ENCODE peak calls at places on chromosomes 1 and 21, in eight cellular contexts. C is tibial nerve, S is ovary, T is PC-9, X is uterus, N is Panc1, A is adrenal gland, O is heart left ventricle. G is an unnamed sample. For H3K27me3, the result is how much of the 10 kb centered on the place peaks cover.

GRCh38 chr1:19963636-19964035 is 15.8 kb downstream of the PLA2G2A start:
- DNase-seq in C (no peak), S (no peak), T (no peak), X (no peak), N (no peak), A (no peak), O (peak), G (no peak)

GRCh38 chr1:13813398-13814012 is 113.5 kb downstream of the PRDM2 start:
- DNase-seq in C (no peak), S (peak), T (no peak), X (no peak), N (no peak), A (peak), O (no peak), G (no peak)

GRCh38 chr1:228403231-228403631 is 3.4 kb downstream of the TRIM11 start:
- DNase-seq in C (no peak), S (no peak), T (no peak), X (no peak), N (no peak), A (no peak), O (no peak), G (no peak)

GRCh38 chr1:10625554-10625953 is 150.8 kb downstream of the PEX14 start:
- DNase-seq in C (no peak), S (peak), T (no peak), X (peak), N (no peak), A (no peak), O (no peak), G (no peak)

GRCh38 chr1:205344010-205344808 is 12.5 kb downstream of the KLHDC8A start:
- DNase-seq in C (no peak), S (no peak), T (no peak), X (no peak), N (no peak), A (peak), O (no peak), G (no peak)

GRCh38 chr1:181551249-181551648 is 67.9 kb downstream of the CACNA1E start:
- DNase-seq in C (no peak), S (no peak), T (no peak), X (no peak), N (no peak), A (no peak), O (no peak), G (no peak)

GRCh38 chr1:221693087-221693486 is 48.8 kb downstream of the DUSP10 start:
- DNase-seq in C (no peak), S (no peak), T (no peak), X (no peak), N (no peak), A (no peak), O (no peak), G (no peak)

GRCh38 chr1:204438628-204439027 is 27.0 kb upstream of the PPP1R15B start:
- DNase-seq in C (no peak), S (no peak), T (peak), X (peak), N (no peak), A (peak), O (no peak), G (peak)

GRCh38 chr1:201838381-201838780 is 9.4 kb downstream of the IPO9 start:
- DNase-seq in C (no peak), S (no peak), T (no peak), X (no peak), N (no peak), A (no peak), O (no peak), G (no peak)

GRCh38 chr1:179935909-179936496 is 18.6 kb upstream of the CEP350 start:
- DNase-seq in C (no peak), S (no peak), T (no peak), X (no peak), N (no peak), A (no peak), O (no peak), G (no peak)

GRCh38 chr1:200245492-200245891 is 164.3 kb downstream of the ZNF281 start:
- DNase-seq in C (no peak), S (no peak), T (no peak), X (no peak), N (no peak), A (no peak), O (no peak), G (no peak)

GRCh38 chr1:18955442-18956188 is 861 bp downstream of the IFFO2 start:
- DNase-seq in C (no peak), S (peak), T (no peak), X (peak), N (no peak), A (peak), O (no peak), G (no peak)

GRCh38 chr1:56416385-56416972 is 162.9 kb downstream of the PLPP3 start:
- DNase-seq in C (no peak), S (no peak), T (no peak), X (no peak), N (no peak), A (no peak), O (no peak), G (no peak)

GRCh38 chr1:230502306-230502705 is 76.2 kb upstream of the PGBD5 start:
- DNase-seq in C (no peak), S (no peak), T (no peak), X (no peak), N (no peak), A (no peak), O (no peak), G (no peak)

GRCh38 chr1:181131255-181131901 is 42.9 kb downstream of the IER5 start:
- DNase-seq in C (no peak), S (no peak), T (no peak), X (no peak), N (no peak), A (no peak), O (no peak), G (no peak)

GRCh38 chr1:154557939-154558609 is 388 bp downstream of the UBE2Q1 start:
- DNase-seq in C (no peak), S (peak), T (no peak), X (peak), N (no peak), A (peak), O (peak), G (no peak)

GRCh38 chr21:41868062-41868710 is 11.0 kb downstream of the PRDM15 start:
- DNase-seq in C (no peak), S (no peak), T (no peak), X (no peak), N (no peak), A (no peak), O (no peak), G (no peak)

GRCh38 chr1:110674337-110675059 is at the start of gene KCNA3:
- DNase-seq in C (no peak), S (peak), T (no peak), X (peak), N (no peak), A (no peak), O (peak), G (no peak)

GRCh38 chr1:240575976-240576666 is 35.8 kb downstream of the GREM2 start:
- DNase-seq in C (no peak), S (no peak), T (no peak), X (no peak), N (peak), A (peak), O (no peak), G (no peak)

GRCh38 chr1:15525043-15525958 is 1.3 kb upstream of the CASP9 start:
- DNase-seq in C (peak), S (peak), T (no peak), X (peak), N (no peak), A (peak), O (no peak), G (no peak)

GRCh38 chr1:19768321-19769210 is 31.1 kb downstream of the TMCO4 start:
- DNase-seq in C (no peak), S (no peak), T (no peak), X (no peak), N (no peak), A (no peak), O (no peak), G (no peak)

GRCh38 chr21:33478858-33479678 is 706 bp downstream of the TMEM50B start:
- DNase-seq in C (no peak), S (peak), T (no peak), X (no peak), N (no peak), A (peak), O (peak), G (no peak)

GRCh38 chr1:248872752-248873408 is 14.0 kb upstream of the ZNF692 start:
- DNase-seq in C (no peak), S (peak), T (peak), X (peak), N (peak), A (peak), O (peak), G (no peak)

GRCh38 chr1:3795453-3796214 is 664 bp downstream of the LRRC47 start:
- DNase-seq in C (no peak), S (peak), T (no peak), X (no peak), N (no peak), A (no peak), O (no peak), G (no peak)

GRCh38 chr1:146020058-146020738 is 1.3 kb downstream of the HJV start:
- DNase-seq in C (no peak), S (no peak), T (no peak), X (no peak), N (no peak), A (no peak), O (no peak), G (no peak)

GRCh38 chr1:70891444-70891843 is 156.2 kb downstream of the PTGER3 start:
- DNase-seq in C (no peak), S (no peak), T (no peak), X (no peak), N (no peak), A (no peak), O (no peak), G (no peak)

GRCh38 chr1:25026304-25026703 is 96.2 kb upstream of the RUNX3 start:
- DNase-seq in C (no peak), S (no peak), T (no peak), X (no peak), N (no peak), A (no peak), O (no peak), G (no peak)

GRCh38 chr1:233613252-233614172 is at the start of gene KCNK1:
- DNase-seq in C (no peak), S (peak), T (peak), X (peak), N (no peak), A (peak), O (peak), G (peak)

GRCh38 chr1:67645495-67646144 is 39.4 kb upstream of the GADD45A start:
- DNase-seq in C (peak), S (peak), T (no peak), X (peak), N (no peak), A (peak), O (peak), G (no peak)

GRCh38 chr1:217393901-217394300 is 237.0 kb downstream of the GPATCH2 start:
- DNase-seq in C (no peak), S (no peak), T (no peak), X (no peak), N (no peak), A (no peak), O (no peak), G (no peak)

DNA sequence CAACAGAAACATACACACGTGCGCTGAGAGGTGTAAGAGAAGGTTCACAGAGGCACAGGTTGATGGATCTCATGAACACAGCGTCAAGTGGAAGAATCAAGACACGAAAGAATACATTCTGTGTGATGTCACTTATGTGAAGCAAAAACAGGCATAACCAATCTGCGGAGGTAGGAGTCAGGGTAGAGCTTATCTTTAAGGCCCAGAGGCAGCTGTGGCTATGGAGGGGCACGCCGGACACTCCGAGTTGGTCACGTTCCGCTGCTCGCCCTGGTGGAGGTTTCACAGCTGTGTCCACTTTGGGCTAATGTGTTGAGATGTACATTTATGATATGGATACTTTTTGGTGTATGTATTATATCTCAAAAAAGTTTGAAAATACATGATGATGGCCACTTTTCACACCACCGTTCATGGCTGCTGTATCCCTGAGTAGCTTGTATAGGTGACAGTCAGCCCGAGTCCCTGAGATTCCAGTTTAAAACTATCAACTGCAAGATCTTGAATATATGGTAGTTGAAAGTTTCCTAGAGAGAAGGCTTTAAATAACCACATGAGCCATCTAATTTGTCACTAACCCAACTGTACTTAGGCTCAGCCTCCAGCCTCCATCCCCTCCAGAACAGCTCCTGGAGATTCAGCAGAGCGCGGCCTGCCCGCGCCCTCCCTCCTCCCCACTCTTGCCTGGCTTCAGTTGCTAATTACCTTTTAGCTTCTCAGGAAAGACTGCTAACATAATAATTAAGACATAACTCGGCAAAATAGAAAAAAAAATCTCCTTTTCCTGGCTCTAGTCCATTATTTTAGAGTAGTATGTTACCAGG is 6.7 kb upstream of the ADARB1 start:
- DNase-seq in C (no peak), S (no peak), T (no peak), X (no peak), N (no peak), A (no peak), O (no peak), G (no peak)
- H3K4me3 ChIP-seq in C (no peak), S (no peak), T (no peak), X (no peak), N (no peak), A (no peak), O (no peak), G (no peak)

GRCh38 chr1:118987431-118988185 is 535 bp downstream of the TBX15 start:
- DNase-seq in C (no peak), S (no peak), T (no peak), X (no peak), N (no peak), A (no peak), O (no peak), G (no peak)
- H3K27me3 ChIP-seq in C (half or more), S (under half), T (half or more), X (under half), N (under half), A (half or more), O (half or more), G (under half)

GRCh38 chr1:45673956-45674355 is 12.4 kb downstream of the GPBP1L1 start:
- DNase-seq in C (no peak), S (no peak), T (no peak), X (no peak), N (no peak), A (no peak), O (no peak), G (no peak)
- TF ChIP-seq CTCF in C (no peak), S (no peak), T (no peak), X (no peak), N (no peak), A (no peak), O (no peak), G (no peak)

GRCh38 chr1:9343269-9343668 is 50.6 kb downstream of the SPSB1 start:
- DNase-seq in C (no peak), S (no peak), T (no peak), X (no peak), N (no peak), A (no peak), O (no peak), G (no peak)
- H3K4me3 ChIP-seq in C (no peak), S (no peak), T (no peak), X (no peak), N (no peak), A (no peak), O (no peak), G (no peak)

DNA sequence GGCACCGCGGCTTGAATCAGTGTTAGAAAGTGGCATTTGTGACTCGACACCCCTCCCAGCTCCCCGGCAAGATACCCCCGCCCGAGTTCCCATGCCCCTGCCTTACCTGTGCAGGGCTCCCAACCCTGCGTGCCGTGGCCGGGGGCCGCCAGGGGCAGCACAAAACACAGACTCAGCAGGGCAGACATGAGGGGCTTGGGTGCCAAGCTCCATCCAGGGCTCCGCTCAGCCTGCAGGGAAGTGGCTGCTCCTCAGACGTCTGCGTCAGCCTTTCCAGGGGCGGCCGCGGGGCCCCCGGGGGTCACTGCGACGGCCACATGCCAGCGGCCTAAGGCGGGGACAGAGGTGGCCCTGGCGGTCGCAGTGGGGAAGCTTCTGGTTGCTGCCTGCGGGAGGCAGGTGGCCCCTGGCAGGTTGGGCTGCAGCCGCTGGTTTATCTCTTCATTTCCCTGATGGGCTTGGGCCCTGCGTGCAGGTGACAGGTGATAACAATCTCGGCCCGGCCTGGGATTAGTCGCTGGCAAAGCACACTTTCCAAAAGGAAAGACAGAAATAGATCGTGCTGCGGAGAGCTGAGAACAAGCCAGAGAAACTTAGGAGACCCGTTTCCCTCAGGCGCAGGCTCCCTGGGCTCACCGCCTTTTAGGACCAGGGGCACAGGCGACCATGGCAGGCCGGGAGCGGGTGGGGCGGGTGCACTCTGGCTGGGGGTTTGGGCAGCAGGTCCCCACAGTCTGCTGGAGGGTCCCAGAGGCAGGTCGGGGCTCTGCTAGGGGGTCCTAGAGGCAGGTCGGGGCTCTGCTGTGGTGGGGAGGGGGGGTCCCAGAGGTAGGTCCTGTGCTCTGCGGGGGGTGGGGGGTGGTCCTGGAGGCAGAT is at the start of gene TSPEAR:
- DNase-seq in C (peak), S (peak), T (no peak), X (no peak), N (no peak), A (no peak), O (no peak), G (no peak)
- H3K27me3 ChIP-seq in C (half or more), S (under half), T (half or more), X (under half), N (under half), A (half or more), O (half or more), G (half or more)

DNA sequence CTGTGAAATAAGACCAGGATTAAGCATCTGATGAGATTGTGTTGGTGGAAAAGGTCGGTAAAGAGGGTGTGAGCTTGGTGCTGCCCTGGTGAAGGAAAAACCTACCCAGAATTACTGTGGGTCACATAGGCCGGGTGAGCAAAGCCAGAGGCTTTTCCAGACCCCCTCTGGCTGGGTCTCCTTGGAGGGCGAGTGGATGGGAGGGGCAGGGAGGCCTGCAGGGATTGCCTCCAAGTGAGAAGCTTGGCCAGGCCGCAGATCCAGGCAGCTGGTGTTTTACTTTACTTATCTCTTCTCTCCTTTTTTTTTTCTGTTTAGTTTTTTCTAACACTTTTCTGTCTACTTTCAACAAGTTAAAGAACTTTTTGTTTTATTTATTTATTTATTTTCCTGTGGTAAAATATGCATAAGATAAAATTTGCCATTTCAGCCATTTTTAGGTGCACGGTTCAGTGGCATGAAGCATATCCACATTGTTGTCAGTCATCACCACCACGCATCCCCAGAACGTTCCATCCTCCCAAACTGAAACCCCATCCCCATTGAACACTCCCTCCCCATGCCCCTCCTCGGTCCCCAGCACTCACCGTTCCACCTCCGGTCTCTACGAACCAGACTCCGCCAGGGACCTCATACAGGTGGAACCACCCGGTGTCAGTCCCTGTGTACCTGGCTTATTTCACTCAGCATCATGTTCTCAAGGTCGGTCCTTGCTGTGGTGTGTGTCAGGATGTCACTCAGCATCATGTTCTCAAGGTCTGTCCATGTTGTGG is 118.2 kb downstream of the SIK1 start:
- DNase-seq in C (no peak), S (peak), T (no peak), X (no peak), N (no peak), A (no peak), O (no peak), G (no peak)
- TF ChIP-seq CTCF in C (no peak), S (no peak), T (no peak), X (no peak), N (no peak), A (no peak), O (no peak), G (no peak)